ENCODE peak calls at places on chromosomes 7 and 10, in five cellular contexts. D is H9, S is mesendoderm, C is neuronal stem cell, H is IMR-90. O is an unnamed sample.
A peak's percentile ranks its signal among the peaks of the same experiment; 100 is the strongest.

GRCh38 chr10:119658274-119658673 is 7.1 kb downstream of the BAG3 start:
- DNase-seq in D (peak; percentile 57), S (peak; percentile 88), C (no peak), H (peak; percentile 94), O (peak; percentile 82)

GRCh38 chr10:129849853-129850252 is 114.2 kb downstream of the EBF3 start:
- DNase-seq in D (no peak), S (no peak), C (no peak), H (no peak), O (no peak)

GRCh38 chr10:70551971-70552422 is 50.5 kb downstream of the PRF1 start:
- DNase-seq in D (no peak), S (peak; percentile 37), C (no peak), H (peak; percentile 94), O (peak; percentile 95)

GRCh38 chr7:29337628-29338116 is 143.1 kb downstream of the CHN2 start:
- DNase-seq in D (no peak), S (peak; percentile 22), C (no peak), H (no peak), O (no peak)

GRCh38 chr10:132470306-132471124 is 67.1 kb upstream of the INPP5A start:
- DNase-seq in D (no peak), S (no peak), C (no peak), H (no peak), O (no peak)

GRCh38 chr10:101050206-101051069 is 11.4 kb upstream of the KAZALD1 start:
- DNase-seq in D (peak; percentile 90), S (peak; percentile 76), C (peak; percentile 76), H (no peak), O (peak; percentile 52)

GRCh38 chr7:139744768-139745250 is 33.0 kb downstream of the HIPK2 start:
- DNase-seq in D (no peak), S (no peak), C (no peak), H (no peak), O (no peak)

GRCh38 chr7:23811540-23811939 is 101.5 kb downstream of the STK31 start:
- DNase-seq in D (no peak), S (peak; percentile 13), C (no peak), H (no peak), O (no peak)

GRCh38 chr7:16773884-16774283 is 20.3 kb downstream of the TSPAN13 start:
- DNase-seq in D (no peak), S (no peak), C (no peak), H (no peak), O (no peak)

GRCh38 chr10:50946991-50947781 is 61.8 kb upstream of the A1CF start:
- DNase-seq in D (no peak), S (no peak), C (no peak), H (peak; percentile 7), O (no peak)

GRCh38 chr7:134514663-134515062 is 12.7 kb upstream of the AKR1B10 start:
- DNase-seq in D (no peak), S (peak; percentile 81), C (peak; percentile 70), H (peak; percentile 83), O (peak; percentile 97)

GRCh38 chr10:132168571-132169030 is 18.1 kb upstream of the DPYSL4 start:
- DNase-seq in D (no peak), S (no peak), C (no peak), H (no peak), O (no peak)

GRCh38 chr7:2757361-2757903 is 69.4 kb downstream of the AMZ1 start:
- DNase-seq in D (no peak), S (no peak), C (no peak), H (no peak), O (no peak)

GRCh38 chr10:35324196-35324595 is 12.1 kb upstream of the CCNY start:
- DNase-seq in D (no peak), S (peak; percentile 25), C (no peak), H (peak; percentile 72), O (no peak)

GRCh38 chr10:133405272-133405671 is 11.3 kb downstream of the MTG1 start:
- DNase-seq in D (no peak), S (no peak), C (no peak), H (no peak), O (no peak)

GRCh38 chr7:84704380-84704779 is 482.5 kb downstream of the SEMA3D start:
- DNase-seq in D (no peak), S (peak; percentile 55), C (no peak), H (no peak), O (no peak)

DNA sequence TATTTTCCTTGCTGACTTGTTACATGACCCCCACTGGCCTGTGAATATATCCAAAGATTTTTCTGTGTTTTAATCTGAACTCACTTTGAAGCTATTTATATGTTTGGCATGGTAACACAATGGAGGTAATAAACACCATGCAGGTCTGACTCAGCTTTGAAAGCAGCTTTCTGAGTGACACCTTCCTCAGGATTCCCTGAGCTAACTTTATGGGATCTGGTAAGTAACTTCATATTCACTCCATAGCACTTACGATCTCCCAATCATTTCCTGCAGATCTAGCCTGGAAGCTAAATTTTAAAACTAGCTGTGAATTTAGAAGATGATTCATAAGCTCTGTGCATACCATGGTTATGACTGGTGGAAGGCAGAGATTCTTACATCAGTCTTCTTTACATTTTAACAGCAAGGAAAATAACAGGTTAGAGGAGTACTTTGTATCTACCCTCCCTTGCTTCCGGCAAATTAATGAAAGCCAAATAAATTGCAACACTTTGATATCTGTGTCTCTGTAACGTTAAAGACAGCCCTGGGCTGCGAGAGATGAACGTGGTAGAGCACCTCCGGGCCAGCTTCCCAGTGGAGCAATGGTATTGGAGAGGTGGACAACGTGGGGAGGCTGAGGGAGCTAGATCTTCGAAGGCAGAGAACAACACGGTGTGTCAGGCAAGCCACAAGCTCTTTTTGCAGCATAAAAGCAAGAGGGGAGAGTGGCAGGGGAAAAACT is 170.2 kb upstream of the KLF14 start:
- DNase-seq in D (no peak), S (peak; percentile 77), C (no peak), H (peak; percentile 93), O (peak; percentile 98)
- H3K18ac ChIP-seq in D (no peak overlapping the region), S (no peak overlapping the region), C (no peak overlapping the region), H (peak overlapping the region; percentile 53), O (no peak overlapping the region)

GRCh38 chr7:6590645-6591110 is 857 bp downstream of the INTS15 start:
- DNase-seq in D (no peak), S (peak; percentile 67), C (no peak), H (no peak), O (no peak)

GRCh38 chr7:6588566-6588965 is 1.3 kb upstream of the INTS15 start:
- DNase-seq in D (no peak), S (no peak), C (no peak), H (no peak), O (no peak)

GRCh38 chr7:6589151-6589828 is 531 bp upstream of the INTS15 start:
- DNase-seq in D (no peak), S (no peak), C (no peak), H (no peak), O (no peak)

DNA sequence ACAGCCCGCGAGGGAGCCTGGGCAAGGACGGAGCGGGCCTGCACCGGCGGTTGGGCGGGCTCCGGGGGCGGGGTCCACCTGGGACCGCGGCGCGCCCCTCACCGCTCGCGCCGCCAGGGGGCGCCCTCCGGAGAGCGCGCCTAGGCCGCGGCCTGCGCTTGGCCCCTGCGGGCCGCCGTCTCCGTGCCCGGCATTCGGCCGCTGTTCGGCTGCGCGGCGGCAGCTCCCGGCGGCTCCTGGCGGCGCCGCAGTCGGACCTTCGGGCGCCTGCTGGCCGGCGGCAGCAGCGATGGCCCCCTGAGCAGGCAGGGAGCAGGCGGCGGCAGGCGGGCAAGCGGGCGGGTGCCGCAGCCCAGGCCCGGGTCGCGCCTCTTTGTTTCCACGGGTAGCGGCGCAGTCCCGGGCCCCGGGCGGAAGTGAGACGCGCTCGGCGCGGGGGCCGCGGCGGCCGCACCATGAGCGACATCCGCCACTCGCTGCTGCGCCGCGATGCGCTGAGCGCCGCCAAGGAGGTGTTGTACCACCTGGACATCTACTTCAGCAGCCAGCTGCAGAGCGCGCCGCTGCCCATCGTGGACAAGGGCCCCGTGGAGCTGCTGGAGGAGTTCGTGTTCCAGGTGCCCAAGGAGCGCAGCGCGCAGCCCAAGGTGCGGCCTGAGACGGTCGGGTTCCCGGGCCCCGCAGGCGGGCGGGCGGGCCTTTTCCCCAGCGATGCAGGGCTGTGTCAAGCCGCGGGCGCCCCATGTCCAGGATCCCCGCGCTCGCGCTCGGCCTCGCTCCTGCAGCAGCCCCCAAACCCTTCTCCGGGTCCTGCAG is at the start of gene INTS15:
- DNase-seq in D (peak; percentile 81), S (peak; percentile 87), C (peak; percentile 83), H (peak; percentile 77), O (peak; percentile 78)
- H3K18ac ChIP-seq in D (no peak within 1 kb of the TSS), S (peak within 1 kb of the TSS; percentile 94), C (peak within 1 kb of the TSS; percentile 97), H (no peak within 1 kb of the TSS), O (peak within 1 kb of the TSS; percentile 94)

DNA sequence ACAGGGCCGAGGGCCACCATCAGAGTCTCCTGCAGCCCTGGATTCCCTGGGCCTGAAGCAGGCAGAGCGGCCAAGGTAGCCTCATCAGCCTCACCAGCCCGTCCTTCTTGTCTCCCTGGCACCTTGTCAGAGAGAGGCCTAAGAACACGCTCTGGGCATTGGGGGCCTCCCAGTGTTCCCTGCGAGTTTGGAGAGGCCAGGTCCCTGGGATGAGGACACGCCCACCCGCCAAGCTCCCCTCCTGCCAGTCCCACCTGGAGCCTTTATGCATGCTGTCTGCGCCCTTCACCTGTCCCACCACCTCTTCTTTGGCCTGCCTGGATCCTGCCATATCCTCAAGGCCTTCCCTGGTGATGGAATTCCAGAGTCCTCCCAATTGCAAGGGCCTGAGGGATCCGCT is 69.2 kb downstream of the LHPP start:
- DNase-seq in D (no peak), S (no peak), C (no peak), H (no peak), O (no peak)
- H3K18ac ChIP-seq in D (no peak overlapping the region), S (no peak overlapping the region), C (peak overlapping the region; percentile 87), H (no peak overlapping the region), O (no peak overlapping the region)

DNA sequence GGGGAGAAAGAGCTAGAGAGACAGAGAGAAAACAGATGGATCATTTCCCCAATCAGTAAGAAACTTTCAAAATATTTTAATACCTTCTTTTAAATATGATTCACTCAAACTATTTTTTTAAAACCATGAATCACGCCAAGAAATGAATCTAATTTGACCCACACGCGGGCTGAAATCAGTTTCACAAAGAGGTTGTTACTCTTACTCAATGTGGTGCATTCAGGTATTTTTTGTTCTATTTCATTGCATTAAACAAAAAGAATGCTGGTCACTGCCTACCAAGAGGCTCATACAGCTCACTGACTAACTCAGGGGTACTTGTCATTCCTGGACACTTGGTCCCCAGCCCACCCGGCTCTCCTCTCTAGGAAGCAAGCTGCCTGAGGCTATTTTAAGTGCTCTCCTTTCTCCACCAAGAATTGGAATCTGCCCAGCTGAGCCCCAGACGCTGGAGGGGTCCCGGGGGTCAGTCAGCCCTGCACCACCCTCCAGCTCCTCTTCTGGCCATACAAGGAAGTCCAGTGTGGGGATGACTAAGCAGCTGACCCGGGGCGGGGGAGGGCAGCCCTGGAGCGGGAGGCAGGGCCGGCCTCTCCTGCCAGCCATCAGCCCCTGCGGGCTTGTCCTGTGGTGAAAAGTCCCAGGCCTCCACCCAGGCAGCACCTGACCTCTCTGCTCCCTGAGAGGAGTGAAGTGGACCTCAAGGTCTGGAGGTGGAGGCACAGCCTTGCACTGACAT is 21.7 kb upstream of the PFKP start:
- DNase-seq in D (peak; percentile 79), S (peak; percentile 87), C (peak; percentile 61), H (peak; percentile 85), O (peak; percentile 82)
- H3K18ac ChIP-seq in D (no peak overlapping the region), S (no peak overlapping the region), C (peak overlapping the region; percentile 96), H (peak overlapping the region; percentile 99), O (no peak overlapping the region)

GRCh38 chr10:43845121-43845520 is 196.4 kb upstream of the ZNF32 start:
- DNase-seq in D (no peak), S (no peak), C (no peak), H (no peak), O (no peak)
- H3K18ac ChIP-seq in D (no peak overlapping the region), S (no peak overlapping the region), C (no peak overlapping the region), H (peak overlapping the region; percentile 37), O (no peak overlapping the region)

O was measured in trophoblast cell.